ENCODE peak calls at places on chromosomes 7 and 10, in six cellular contexts. A is PC-3, E is astrocyte of the spinal cord, J is nephron progenitor cell, H is A549, T is neural crest cell. U is an unnamed sample.

GRCh38 chr7:78558571-78558970 is 760.0 kb downstream of the PHTF2 start:
- DNase-seq in A (no peak), E (no peak), J (no peak), H (no peak), T (no peak), U (no peak)

GRCh38 chr10:121498071-121498470 is 100.2 kb downstream of the FGFR2 start:
- DNase-seq in A (no peak), E (no peak), J (no peak), H (no peak), T (no peak), U (no peak)

GRCh38 chr10:11841375-11841774 is 18.2 kb downstream of the PROSER2 start:
- DNase-seq in A (no peak), E (no peak), J (no peak), H (no peak), T (no peak), U (no peak)

GRCh38 chr7:27091936-27092752 is 3.7 kb downstream of the HOXA1 start:
- DNase-seq in A (no peak), E (no peak), J (peak; percentile 40), H (no peak), T (no peak), U (no peak)

GRCh38 chr10:59904431-59905065 is 1.8 kb downstream of the CCDC6 start:
- DNase-seq in A (peak; percentile 20), E (no peak), J (peak; percentile 31), H (no peak), T (no peak), U (no peak)

GRCh38 chr10:87585565-87586514 is 73.8 kb upstream of the PAPSS2 start:
- DNase-seq in A (peak; percentile 68), E (peak; percentile 23), J (no peak), H (peak; percentile 87), T (no peak), U (no peak)

GRCh38 chr10:110361800-110362456 is 57.2 kb upstream of the SMNDC1 start:
- DNase-seq in A (no peak), E (no peak), J (no peak), H (no peak), T (no peak), U (no peak)

GRCh38 chr7:36775673-36776072 is 51.4 kb upstream of the AOAH start:
- DNase-seq in A (no peak), E (no peak), J (no peak), H (no peak), T (no peak), U (no peak)

GRCh38 chr10:129102906-129103693 is 363.9 kb upstream of the MGMT start:
- DNase-seq in A (no peak), E (no peak), J (no peak), H (no peak), T (no peak), U (no peak)

GRCh38 chr7:4249241-4249640 is 432.9 kb upstream of the FOXK1 start:
- DNase-seq in A (no peak), E (no peak), J (no peak), H (no peak), T (no peak), U (no peak)

GRCh38 chr10:114720685-114721278 is 62.7 kb upstream of the ABLIM1 start:
- DNase-seq in A (no peak), E (no peak), J (no peak), H (no peak), T (no peak), U (no peak)

GRCh38 chr7:8176370-8177081 is 85.4 kb downstream of the ICA1 start:
- DNase-seq in A (no peak), E (no peak), J (no peak), H (no peak), T (no peak), U (no peak)

GRCh38 chr7:118078015-118078414 is 105.9 kb upstream of the LSM8 start:
- DNase-seq in A (no peak), E (no peak), J (no peak), H (no peak), T (no peak), U (no peak)

GRCh38 chr10:111204880-111205279 is 128.1 kb downstream of the ADRA2A start:
- DNase-seq in A (no peak), E (no peak), J (no peak), H (no peak), T (no peak), U (no peak)

GRCh38 chr7:92489634-92490033 is 11.9 kb upstream of the ERVW-1 start:
- DNase-seq in A (no peak), E (no peak), J (no peak), H (no peak), T (no peak), U (no peak)

GRCh38 chr10:76903387-76903786 is 734.2 kb downstream of the KCNMA1 start:
- DNase-seq in A (no peak), E (no peak), J (no peak), H (no peak), T (no peak), U (no peak)

GRCh38 chr7:101823086-101823485 is 5.7 kb downstream of the CUX1 start:
- DNase-seq in A (no peak), E (no peak), J (no peak), H (no peak), T (no peak), U (no peak)

GRCh38 chr7:138456220-138456619 is 3.8 kb upstream of the TRIM24 start:
- DNase-seq in A (no peak), E (no peak), J (no peak), H (no peak), T (no peak), U (no peak)

GRCh38 chr7:138460649-138461607 is 869 bp downstream of the TRIM24 start:
- DNase-seq in A (peak; percentile 43), E (peak; percentile 50), J (peak; percentile 83), H (peak; percentile 51), T (peak; percentile 54), U (peak; percentile 61)

GRCh38 chr7:138458576-138459234 is 1.4 kb upstream of the TRIM24 start:
- DNase-seq in A (no peak), E (no peak), J (no peak), H (no peak), T (no peak), U (no peak)

GRCh38 chr7:138460176-138460648 is at the start of gene TRIM24:
- DNase-seq in A (no peak), E (no peak), J (no peak), H (no peak), T (peak; percentile 82), U (no peak)

DNA sequence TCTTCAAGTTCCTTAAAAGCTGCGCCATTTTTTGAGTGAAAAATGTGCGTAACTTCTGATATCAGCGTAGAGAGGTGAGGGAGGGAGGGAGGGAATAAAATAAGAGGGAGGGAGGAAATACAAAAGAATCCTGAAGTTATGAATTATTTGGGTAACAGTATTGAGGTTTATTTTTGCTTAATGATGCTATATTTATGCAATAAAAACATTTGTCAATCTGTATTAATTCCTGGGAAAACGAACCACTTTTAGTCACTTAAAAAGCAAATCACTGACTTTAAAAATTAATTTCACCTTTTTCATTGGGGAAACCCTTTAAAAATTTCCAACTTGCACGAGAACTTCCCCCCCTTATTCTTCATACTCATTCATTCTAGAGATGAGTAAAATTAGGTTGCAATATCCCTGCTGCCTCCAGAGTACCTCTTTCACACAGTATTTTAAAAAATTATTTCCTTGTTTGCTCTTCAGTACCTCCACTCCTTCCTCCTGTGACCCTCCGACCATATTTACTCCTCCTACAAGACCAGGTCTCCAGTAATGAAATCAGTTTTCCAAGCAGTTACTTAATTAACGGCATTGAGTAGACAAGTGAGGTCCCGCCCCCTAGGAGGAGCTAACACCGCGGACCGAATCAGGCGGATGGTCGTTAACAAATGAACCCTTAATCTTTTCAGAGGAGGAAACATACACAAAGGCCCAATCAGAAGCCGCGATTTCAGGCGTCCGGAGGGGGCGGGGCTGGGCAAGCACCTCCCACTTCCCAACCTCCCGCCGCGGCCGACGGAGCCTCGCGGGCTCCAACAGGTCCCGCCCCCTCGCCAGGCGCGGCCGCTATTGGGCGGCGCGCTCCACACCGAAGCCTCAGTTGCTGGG is 521 bp upstream of the TRIM24 start:
- DNase-seq in A (peak; percentile 94), E (peak; percentile 99), J (peak; percentile 98), H (peak; percentile 98), T (peak; percentile 92), U (peak; percentile 94)
- TF ChIP-seq CTCF in A (no peak), E (peak; percentile 12), J (no peak), H (no peak), T (peak; percentile 59), U (peak; percentile 29)

GRCh38 chr10:122548699-122549098 is 11.9 kb upstream of the DMBT1 start:
- DNase-seq in A (no peak), E (no peak), J (no peak), H (no peak), T (no peak), U (no peak)

GRCh38 chr10:122544493-122544892 is 16.1 kb upstream of the DMBT1 start:
- DNase-seq in A (no peak), E (no peak), J (no peak), H (no peak), T (no peak), U (no peak)

GRCh38 chr10:122543676-122544075 is 16.9 kb upstream of the DMBT1 start:
- DNase-seq in A (peak; percentile 56), E (no peak), J (no peak), H (no peak), T (no peak), U (no peak)

GRCh38 chr10:122550427-122550826 is 10.1 kb upstream of the DMBT1 start:
- DNase-seq in A (no peak), E (no peak), J (no peak), H (no peak), T (no peak), U (no peak)

DNA sequence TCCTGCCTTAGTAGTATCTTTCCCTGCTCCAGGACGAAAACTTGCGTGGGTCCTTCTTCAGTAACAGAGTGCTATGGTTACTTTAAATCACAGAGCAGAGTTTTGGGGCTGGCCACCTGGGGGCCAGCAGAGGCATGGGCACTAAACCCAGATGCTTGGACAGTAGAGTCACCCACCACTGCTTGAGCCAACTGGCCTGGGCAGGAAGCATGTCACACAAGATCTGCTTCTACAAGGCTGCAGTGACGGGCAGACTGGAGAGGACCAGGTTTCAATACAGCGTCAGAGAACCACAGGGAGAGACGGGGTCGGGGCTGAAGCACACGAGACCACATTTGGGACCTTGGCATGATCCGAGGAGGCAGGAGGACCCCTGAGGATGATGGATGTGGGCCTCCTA is 14.3 kb upstream of the DMBT1 start:
- DNase-seq in A (no peak), E (no peak), J (no peak), H (no peak), T (no peak), U (no peak)
- TF ChIP-seq CTCF in A (no peak), E (no peak), J (no peak), H (no peak), T (no peak), U (no peak)

DNA sequence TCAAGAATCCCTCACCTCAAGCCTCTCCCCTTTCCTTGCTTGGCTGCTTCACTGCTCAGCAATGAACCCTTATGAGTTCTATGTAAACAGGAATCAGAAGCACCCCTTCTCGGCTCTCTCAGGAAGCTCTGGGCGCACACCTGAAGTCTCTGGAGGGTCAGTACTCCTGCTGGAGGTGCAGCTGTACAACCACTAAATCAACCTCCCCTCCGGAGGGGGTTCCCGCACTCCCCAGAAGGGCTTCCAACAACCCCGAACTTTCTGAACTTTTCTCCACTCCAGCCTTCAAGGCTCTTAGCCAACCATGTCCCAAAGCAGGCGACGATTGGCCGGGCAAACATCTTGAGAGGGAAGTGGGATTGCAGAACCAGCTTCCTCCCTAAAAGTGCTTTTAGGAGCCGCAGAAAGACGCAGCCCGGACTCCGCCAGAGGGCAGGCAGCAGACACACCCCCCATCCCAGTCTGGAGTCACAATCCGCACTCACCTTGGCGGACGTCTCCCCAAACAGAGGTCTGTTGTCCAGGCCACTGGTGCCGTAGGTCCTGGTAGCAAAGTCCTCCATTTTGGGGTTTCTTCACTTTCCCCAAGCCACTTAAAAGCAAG is 489 bp downstream of the TMEM243 start:
- DNase-seq in A (peak; percentile 57), E (peak; percentile 32), J (peak; percentile 41), H (peak; percentile 50), T (no peak), U (no peak)
- TF ChIP-seq CTCF in A (no peak), E (no peak), J (no peak), H (no peak), T (no peak), U (peak; percentile 14)

GRCh38 chr10:69141304-69141703 is 17.3 kb downstream of the VPS26A start:
- DNase-seq in A (no peak), E (no peak), J (no peak), H (no peak), T (no peak), U (no peak)
- TF ChIP-seq CTCF in A (peak; percentile 57), E (no peak), J (no peak), H (no peak), T (no peak), U (no peak)

U was measured in progenitor cell of endocrine pancreas.